ENCODE peak calls at places on chromosome 3, in nine cellular contexts. I, L, H, R, Y, Q, X, D and G are unnamed samples.

GRCh38 chr3:187183210-187183862 is 13.9 kb upstream of the RTP1 start:
- DNase-seq in L (no peak), Q (no peak), X (peak), R (no peak), D (no peak), Y (peak), I (peak), H (peak), G (no peak)

GRCh38 chr3:64859625-64860590 is 172.1 kb upstream of the ADAMTS9 start:
- DNase-seq in R (no peak), Q (no peak), X (no peak), H (no peak), D (no peak), L (no peak), I (no peak), Y (peak), G (no peak)

GRCh38 chr3:56076746-56077145 is 391.5 kb downstream of the ERC2 start:
- DNase-seq in R (no peak), H (peak), L (no peak), I (no peak), Q (no peak), X (no peak), D (no peak), Y (no peak), G (no peak)

GRCh38 chr3:182668541-182668940 is 124.8 kb upstream of the ATP11B start:
- DNase-seq in D (no peak), R (no peak), L (no peak), Y (no peak), X (no peak), H (peak), I (no peak), Q (no peak), G (no peak)

GRCh38 chr3:196712514-196713413 is 587 bp downstream of the PIGX start:
- DNase-seq in L (no peak), Y (peak), D (no peak), Q (peak), I (peak), R (no peak), H (peak), X (peak), G (peak)

GRCh38 chr3:16130066-16130465 is 44.4 kb upstream of the GALNT15 start:
- DNase-seq in D (peak), I (no peak), Y (peak), Q (no peak), H (no peak), L (no peak), X (peak), R (no peak), G (no peak)

GRCh38 chr3:109275702-109276293 is 40.5 kb downstream of the DPPA2 start:
- DNase-seq in X (peak), Y (peak), D (peak), R (peak), Q (no peak), L (peak), H (peak), I (no peak), G (no peak)

GRCh38 chr3:174540081-174540480 is 319.1 kb upstream of the NAALADL2 start:
- DNase-seq in Q (no peak), X (no peak), L (peak), D (no peak), R (no peak), I (no peak), Y (no peak), H (no peak), G (no peak)

GRCh38 chr3:128859573-128860154 is 19.8 kb upstream of the ACAD9 start:
- DNase-seq in I (no peak), Q (no peak), X (no peak), L (no peak), H (no peak), Y (no peak), R (no peak), D (no peak), G (no peak)

GRCh38 chr3:62242846-62243245 is 130.5 kb downstream of the FEZF2 start:
- DNase-seq in I (no peak), Q (no peak), X (no peak), Y (no peak), D (no peak), R (no peak), H (no peak), L (no peak), G (no peak)

GRCh38 chr3:98454929-98455328 is 8.1 kb upstream of the OR5K1 start:
- DNase-seq in Y (no peak), R (no peak), X (no peak), L (no peak), H (peak), I (no peak), D (no peak), Q (no peak), G (no peak)

GRCh38 chr3:195102609-195103467 is 168.1 kb downstream of the XXYLT1 start:
- DNase-seq in L (no peak), R (peak), X (peak), D (peak), I (no peak), H (peak), Q (peak), Y (peak), G (no peak)

GRCh38 chr3:128317101-128317697 is 149.5 kb downstream of the DNAJB8 start:
- DNase-seq in H (no peak), L (no peak), Q (no peak), D (no peak), X (no peak), Y (no peak), R (no peak), I (no peak), G (no peak)

GRCh38 chr3:185439745-185440466 is 58.9 kb downstream of the TMEM41A start:
- DNase-seq in I (no peak), X (no peak), Q (no peak), R (no peak), L (no peak), H (no peak), D (no peak), Y (no peak), G (no peak)

GRCh38 chr3:130395916-130396315 is 50.4 kb downstream of the COL6A5 start:
- DNase-seq in Q (no peak), I (no peak), R (peak), L (peak), H (peak), Y (peak), X (peak), D (no peak), G (no peak)

GRCh38 chr3:66450389-66451022 is 50.3 kb downstream of the LRIG1 start:
- DNase-seq in L (no peak), H (no peak), Y (peak), X (peak), D (peak), I (no peak), Q (peak), R (no peak), G (no peak)

GRCh38 chr3:71225285-71225684 is 358.2 kb downstream of the FOXP1 start:
- DNase-seq in H (no peak), X (no peak), R (no peak), Q (no peak), L (no peak), Y (no peak), I (no peak), D (no peak), G (no peak)

GRCh38 chr3:154040283-154040682 is 80.9 kb upstream of the ARHGEF26 start:
- DNase-seq in Q (no peak), D (no peak), L (no peak), R (peak), H (peak), X (peak), Y (peak), I (no peak), G (no peak)

GRCh38 chr3:49634736-49635135 is 39.4 kb upstream of the APEH start:
- DNase-seq in L (no peak), H (no peak), Q (no peak), X (no peak), R (no peak), Y (no peak), I (no peak), D (no peak), G (no peak)

DNA sequence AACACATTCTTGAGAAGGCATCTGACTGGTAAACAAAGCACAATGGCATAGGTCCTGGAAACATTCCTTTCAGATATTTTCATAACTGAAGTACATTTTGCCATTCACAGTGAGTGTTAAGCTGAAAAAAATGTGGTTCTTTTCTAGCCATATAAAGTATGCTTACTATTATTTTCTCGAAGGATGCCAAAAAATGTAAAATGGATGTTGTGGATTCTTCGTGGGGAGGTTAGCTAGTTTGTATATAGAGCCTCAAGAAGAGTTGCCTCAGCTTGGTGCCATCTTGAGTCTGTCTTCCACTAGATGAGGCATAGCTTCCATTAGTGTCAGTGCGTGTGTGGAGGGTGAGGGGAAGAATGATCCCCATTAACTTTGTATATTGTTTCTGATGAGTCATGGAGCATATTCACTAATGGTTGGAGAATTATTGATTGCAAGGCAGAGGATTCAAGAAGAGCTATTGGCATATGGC is 4.1 kb downstream of the MBNL1 start:
- DNase-seq in H (peak), I (no peak), Y (peak), L (no peak), D (peak), R (no peak), Q (no peak), X (peak), G (no peak)
- H3K4me3 ChIP-seq in H (no peak), I (no peak), Y (peak), L (no peak), D (no peak), R (no peak), Q (no peak), X (no peak), G (peak)

DNA sequence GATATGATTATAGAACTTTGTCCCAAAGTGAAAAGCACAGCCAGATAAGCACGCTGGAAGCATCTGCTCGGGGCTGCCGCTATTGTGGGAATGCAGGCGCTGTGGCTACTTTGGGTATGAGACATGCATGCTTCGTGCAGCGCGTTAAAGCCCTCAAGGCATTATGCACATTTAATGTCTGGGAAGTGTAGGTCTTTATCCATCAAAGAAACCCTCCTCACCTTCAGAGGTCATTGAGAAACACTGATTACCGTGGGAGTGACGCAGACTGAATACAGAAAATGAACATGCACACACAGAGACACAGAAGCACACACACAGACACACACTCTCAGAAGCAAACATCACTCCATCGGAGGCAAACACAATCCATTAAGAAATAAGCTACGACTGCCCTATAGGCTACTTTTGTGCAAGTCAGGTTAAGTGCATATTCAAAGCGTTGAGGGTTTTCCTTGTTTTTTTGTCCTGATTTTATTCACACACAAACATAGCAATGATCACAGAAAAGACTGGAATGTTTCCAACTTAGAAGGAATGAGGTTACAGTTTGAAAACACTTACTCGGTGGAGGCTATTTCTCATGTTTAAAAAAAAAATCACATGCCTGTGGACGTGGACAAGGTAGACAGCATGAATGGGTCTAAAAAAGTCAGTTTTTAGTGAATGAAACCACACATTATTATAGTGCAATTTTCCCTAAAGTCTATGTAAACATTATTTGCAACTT is 68.5 kb downstream of the PLCH1 start:
- DNase-seq in Y (peak), R (no peak), H (peak), Q (no peak), I (no peak), X (peak), L (peak), D (no peak), G (no peak)
- H3K4me3 ChIP-seq in Y (peak), R (no peak), H (peak), Q (no peak), I (no peak), X (peak), L (no peak), D (no peak), G (no peak)

GRCh38 chr3:20222274-20222673 is 36.3 kb upstream of the SGO1 start:
- DNase-seq in X (no peak), Y (no peak), R (no peak), Q (no peak), I (no peak), D (no peak), H (no peak), L (no peak), G (no peak)
- H3K4me3 ChIP-seq in X (no peak), Y (no peak), R (no peak), Q (no peak), I (no peak), D (no peak), H (no peak), L (no peak), G (no peak)

GRCh38 chr3:23834082-23834870 is 28.5 kb downstream of the UBE2E1 start:
- DNase-seq in Q (no peak), H (no peak), X (no peak), D (no peak), L (no peak), I (no peak), Y (no peak), R (no peak), G (no peak)
- H3K4me3 ChIP-seq in Q (no peak), H (no peak), X (no peak), D (no peak), L (no peak), I (no peak), Y (no peak), R (no peak), G (no peak)

DNA sequence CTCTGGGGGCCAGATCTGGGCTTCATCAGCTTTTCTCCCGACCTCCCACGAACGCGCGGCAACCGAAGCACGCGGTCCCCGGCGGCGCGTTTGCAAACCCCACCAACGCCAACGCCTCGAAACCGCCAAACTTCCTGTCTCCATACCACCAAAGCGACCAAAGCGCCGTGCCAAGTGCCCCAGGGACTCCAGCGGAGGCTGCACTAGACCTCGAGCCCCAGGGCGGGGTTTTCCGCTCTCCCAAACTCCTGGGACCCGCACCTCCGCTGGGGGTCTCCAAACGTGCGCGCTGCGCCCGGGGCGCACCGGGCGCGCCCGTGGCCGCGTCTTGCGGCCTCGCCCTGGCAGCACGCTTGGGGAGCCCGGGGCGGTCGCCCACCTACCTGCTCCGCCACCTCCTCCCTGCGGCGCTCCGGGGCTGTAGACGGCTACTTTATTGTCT is 156.0 kb upstream of the FRMD4B start:
- DNase-seq in R (no peak), Y (no peak), H (peak), Q (no peak), X (no peak), D (no peak), I (peak), L (no peak), G (no peak)
- H3K4me3 ChIP-seq in R (no peak), Y (no peak), H (peak), Q (peak), X (peak), D (no peak), I (peak), L (peak), G (no peak)